ENCODE peak calls at places on chromosome 16, in six cellular contexts. K is progenitor cell of endocrine pancreas, Z is T-helper 17 cell, M is tibial artery, P is fibroblast of mammary gland, D is AML-193. X is an unnamed sample.

GRCh38 chr16:50093607-50094570 is 28.1 kb downstream of the HEATR3 start:
- DNase-seq in M (peak), K (no peak), D (no peak), Z (peak), P (peak), X (no peak)

GRCh38 chr16:6573577-6573976 is 759.1 kb upstream of the RBFOX1 start:
- DNase-seq in D (no peak), K (peak), P (no peak), M (no peak), Z (no peak), X (no peak)

GRCh38 chr16:52364500-52364899 is 182.4 kb downstream of the TOX3 start:
- DNase-seq in D (peak), M (no peak), Z (no peak), P (no peak), K (no peak), X (no peak)

GRCh38 chr16:31157136-31157535 is 7.3 kb upstream of the PRSS36 start:
- DNase-seq in P (no peak), D (peak), Z (no peak), M (peak), K (no peak), X (no peak)

GRCh38 chr16:23401142-23401541 is 51.8 kb downstream of the COG7 start:
- DNase-seq in P (no peak), M (no peak), D (no peak), K (no peak), Z (no peak), X (no peak)

GRCh38 chr16:66551362-66551761 is 1.0 kb upstream of the CKLF start:
- DNase-seq in P (peak), Z (peak), K (no peak), M (no peak), D (peak), X (no peak)

GRCh38 chr16:58859958-58860669 is 126.0 kb upstream of the GOT2 start:
- DNase-seq in K (no peak), D (no peak), P (no peak), Z (no peak), M (no peak), X (no peak)

GRCh38 chr16:88875703-88876234 is 9.3 kb upstream of the PABPN1L start:
- DNase-seq in M (no peak), Z (no peak), K (no peak), D (no peak), P (no peak), X (no peak)

GRCh38 chr16:68470461-68471150 is 22.3 kb upstream of the SMPD3 start:
- DNase-seq in D (peak), K (no peak), P (no peak), M (peak), Z (no peak), X (no peak)

GRCh38 chr16:74107795-74108610 is 188.6 kb upstream of the PSMD7 start:
- DNase-seq in K (peak), Z (no peak), P (peak), D (no peak), M (no peak), X (no peak)

GRCh38 chr16:3101841-3102470 is 2.9 kb upstream of the ZSCAN10 start:
- DNase-seq in K (no peak), Z (no peak), M (no peak), P (no peak), D (peak), X (no peak)

GRCh38 chr16:70437582-70438324 is 1.1 kb downstream of the ST3GAL2 start:
- DNase-seq in P (peak), D (no peak), K (no peak), Z (no peak), M (no peak), X (peak)

GRCh38 chr16:89304941-89305705 is 87.6 kb downstream of the ZNF778 start:
- DNase-seq in K (no peak), Z (no peak), M (no peak), D (no peak), P (no peak), X (no peak)

GRCh38 chr16:2325181-2325580 is 15.3 kb downstream of the ABCA3 start:
- DNase-seq in Z (no peak), P (no peak), M (no peak), D (no peak), K (no peak), X (no peak)

GRCh38 chr16:48008011-48008410 is 147.8 kb downstream of the ABCC12 start:
- DNase-seq in K (no peak), Z (no peak), M (no peak), D (no peak), P (no peak), X (no peak)

GRCh38 chr16:14569213-14569612 is 60.8 kb downstream of the PARN start:
- DNase-seq in P (no peak), M (no peak), K (no peak), Z (no peak), D (no peak), X (no peak)

GRCh38 chr16:87924937-87925670 is 11.2 kb downstream of the CA5A start:
- DNase-seq in M (no peak), Z (no peak), P (no peak), K (no peak), D (no peak), X (no peak)

X was measured in fibroblast of the aortic adventitia.